ENCODE peak calls at places on chromosomes 16 and 17, in ten cellular contexts. H is NB4, R is tibial nerve, P is A549, Z is AG09309, L is HFF-Myc, J is PC-9, T is fibroblast of mammary gland, Q is fibroblast of pulmonary artery, U is AG10803. E is an unnamed sample.

GRCh38 chr17:28282596-28282995 is 36.4 kb upstream of the TMEM97 start:
- DNase-seq in R (no peak), Q (peak), H (no peak), Z (peak), U (peak), J (peak), L (peak), T (peak), P (no peak), E (peak)

GRCh38 chr16:56038564-56039098 is 152.7 kb upstream of the GNAO1 start:
- DNase-seq in U (no peak), P (no peak), J (no peak), Z (no peak), T (no peak), R (no peak), L (no peak), H (no peak), Q (no peak), E (no peak)

GRCh38 chr16:886084-886543 is 84.7 kb downstream of the LMF1 start:
- DNase-seq in Q (peak), T (no peak), R (no peak), U (no peak), P (no peak), H (no peak), Z (no peak), J (no peak), L (no peak), E (no peak)

GRCh38 chr17:1229354-1229890 is 40.8 kb upstream of the BHLHA9 start:
- DNase-seq in P (peak), L (no peak), R (peak), H (peak), U (no peak), J (no peak), Q (no peak), T (no peak), Z (no peak), E (no peak)

GRCh38 chr16:56423584-56424403 is 1.6 kb downstream of the AMFR start:
- DNase-seq in R (no peak), T (peak), U (no peak), Q (no peak), Z (no peak), P (no peak), J (no peak), H (peak), L (no peak), E (peak)

GRCh38 chr17:64614266-64615011 is 47.7 kb downstream of the SMURF2 start:
- DNase-seq in H (no peak), Z (no peak), U (no peak), R (no peak), T (no peak), Q (no peak), L (no peak), J (no peak), P (no peak), E (no peak)

GRCh38 chr17:2299136-2299535 is 4.4 kb downstream of the SMG6 start:
- DNase-seq in Z (no peak), H (no peak), P (no peak), R (no peak), J (no peak), U (no peak), Q (no peak), L (no peak), T (no peak), E (no peak)

GRCh38 chr17:52064791-52065211 is 93.7 kb downstream of the CA10 start:
- DNase-seq in Z (no peak), L (no peak), R (no peak), P (no peak), U (peak), J (no peak), Q (no peak), H (no peak), T (peak), E (no peak)

GRCh38 chr17:15381707-15382106 is 40.3 kb upstream of the TEKT3 start:
- DNase-seq in J (no peak), T (no peak), P (no peak), H (no peak), Z (no peak), U (no peak), Q (no peak), R (no peak), L (no peak), E (no peak)

GRCh38 chr16:15949210-15950166 is at the start of gene ABCC1:
- DNase-seq in Z (no peak), P (peak), T (no peak), J (no peak), R (no peak), Q (no peak), U (no peak), H (peak), L (no peak), E (no peak)
- TF ChIP-seq CTCF in Z (no peak), P (peak), T (no peak), J (no peak), R (no peak), Q (no peak), U (no peak), H (no peak), L (peak), E (no peak)

GRCh38 chr17:79930786-79931516 is 91.7 kb upstream of the CBX4 start:
- DNase-seq in U (no peak), J (no peak), H (no peak), T (no peak), Q (no peak), P (no peak), L (no peak), Z (no peak), R (no peak), E (no peak)
- H3K4me3 ChIP-seq in U (no peak), J (no peak), H (no peak), T (no peak), Q (no peak), P (no peak), L (no peak), Z (no peak), R (no peak), E (no peak)

DNA sequence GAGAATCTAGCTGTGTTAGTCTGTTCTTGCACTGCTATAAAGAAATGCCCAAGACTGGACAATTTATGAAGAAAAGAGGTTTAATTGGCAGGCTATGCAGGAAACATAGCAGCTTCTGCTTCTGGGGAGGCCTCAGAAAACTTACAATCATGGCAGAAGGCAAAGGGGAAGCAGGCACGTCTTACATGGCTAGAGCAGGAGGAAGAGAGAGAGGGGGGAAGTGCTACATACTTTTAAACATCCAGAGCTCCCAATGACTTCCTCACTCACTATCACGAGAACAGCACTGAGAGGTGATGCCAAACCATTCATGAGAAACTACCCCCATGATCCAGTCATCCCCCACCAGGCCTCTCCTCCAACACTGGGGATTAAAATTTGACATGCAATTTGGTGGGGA is 13.3 kb downstream of the WFIKKN2 start:
- DNase-seq in R (no peak), T (no peak), L (no peak), U (no peak), Q (no peak), H (no peak), Z (no peak), J (no peak), P (no peak), E (no peak)
- TF ChIP-seq CTCF in R (no peak), T (no peak), L (no peak), U (no peak), Q (no peak), H (no peak), Z (no peak), J (no peak), P (no peak), E (no peak)

DNA sequence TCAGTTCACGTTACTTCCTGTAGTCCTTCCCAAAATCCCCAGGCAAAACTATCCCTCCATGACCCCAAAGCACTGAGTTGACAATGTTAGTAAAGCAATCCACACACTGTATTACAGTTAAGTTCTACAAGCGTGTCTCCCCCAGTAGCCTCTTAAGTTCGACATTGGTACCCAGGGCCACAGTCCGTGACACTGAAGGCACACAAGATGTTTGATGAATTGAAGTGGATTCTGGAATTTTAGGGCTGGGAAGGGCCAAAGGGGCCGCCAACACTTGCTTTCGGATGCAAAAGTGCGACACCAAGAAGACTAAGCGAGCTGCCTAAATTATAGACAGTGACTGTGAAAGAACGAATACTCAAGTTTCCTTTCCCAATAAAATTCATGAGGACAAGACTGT is 1.5 kb downstream of the VPS35 start:
- DNase-seq in Z (no peak), P (no peak), H (no peak), U (no peak), Q (no peak), L (no peak), T (no peak), J (no peak), R (no peak), E (no peak)
- H3K4me3 ChIP-seq in Z (no peak), P (peak), H (peak), U (peak), Q (peak), L (peak), T (peak), J (peak), R (no peak), E (peak)

GRCh38 chr16:57915811-57916479 is 55.0 kb downstream of the CNGB1 start:
- DNase-seq in R (no peak), J (no peak), U (no peak), Z (no peak), H (peak), Q (no peak), P (no peak), T (no peak), L (no peak), E (no peak)
- TF ChIP-seq CTCF in R (no peak), J (no peak), U (no peak), Z (no peak), H (no peak), Q (no peak), P (no peak), T (no peak), L (no peak), E (no peak)

GRCh38 chr17:80277751-80278671 is 17.4 kb downstream of the RNF213 start:
- DNase-seq in L (no peak), R (no peak), Z (no peak), H (no peak), U (no peak), J (no peak), Q (no peak), P (no peak), T (no peak), E (no peak)

GRCh38 chr17:80279895-80280294 is 19.2 kb downstream of the RNF213 start:
- DNase-seq in P (no peak), Z (peak), J (no peak), L (peak), H (no peak), R (no peak), T (peak), Q (peak), U (peak), E (peak)

GRCh38 chr17:80283116-80283852 is 22.6 kb downstream of the RNF213 start:
- DNase-seq in Q (no peak), R (no peak), P (no peak), Z (no peak), H (no peak), T (no peak), U (no peak), L (no peak), J (no peak), E (no peak)

GRCh38 chr17:80284631-80285030 is 24.0 kb downstream of the RNF213 start:
- DNase-seq in Q (no peak), P (no peak), U (no peak), J (no peak), R (no peak), H (peak), L (no peak), T (no peak), Z (no peak), E (no peak)

DNA sequence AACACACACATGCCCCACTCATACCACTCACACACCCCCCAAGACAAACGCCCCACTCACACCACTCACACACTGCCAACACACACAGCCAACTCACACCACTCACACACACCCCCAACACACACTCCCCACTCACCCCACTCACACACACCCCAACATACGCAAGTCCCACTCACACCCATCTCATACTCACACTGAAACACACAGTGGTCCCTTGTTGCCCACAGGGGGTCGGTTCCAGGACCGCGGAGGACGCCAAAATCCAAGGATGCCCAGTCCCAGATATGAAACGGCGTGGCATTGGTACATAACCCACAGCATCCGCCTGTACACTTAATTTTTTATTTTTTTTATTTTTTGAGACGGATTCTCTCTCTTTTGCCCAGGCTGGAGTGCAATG is 20.9 kb downstream of the RNF213 start:
- DNase-seq in Q (no peak), Z (no peak), R (no peak), H (no peak), J (no peak), L (no peak), P (no peak), U (no peak), T (no peak), E (no peak)
- H3K4me3 ChIP-seq in Q (no peak), Z (no peak), R (no peak), H (no peak), J (no peak), L (no peak), P (no peak), U (no peak), T (no peak), E (no peak)

GRCh38 chr17:58591455-58591854 is 77.0 kb upstream of the MTMR4 start:
- DNase-seq in Q (no peak), U (no peak), H (no peak), R (no peak), T (no peak), J (no peak), L (no peak), P (no peak), Z (no peak), E (no peak)
- TF ChIP-seq CTCF in Q (peak), U (peak), H (no peak), R (no peak), T (peak), J (peak), L (no peak), P (no peak), Z (no peak), E (no peak)

GRCh38 chr16:88920618-88921602 is 54.5 kb upstream of the PABPN1L start:
- DNase-seq in T (peak), U (peak), L (peak), H (peak), Q (peak), P (no peak), R (peak), Z (peak), J (no peak), E (peak)

GRCh38 chr16:88923450-88923849 is 53.6 kb downstream of the CBFA2T3 start:
- DNase-seq in R (no peak), J (no peak), H (no peak), Q (no peak), Z (no peak), P (no peak), U (no peak), L (no peak), T (no peak), E (no peak)

GRCh38 chr16:88921603-88921995 is 55.1 kb upstream of the PABPN1L start:
- DNase-seq in Z (no peak), J (no peak), L (no peak), Q (no peak), T (no peak), R (no peak), U (no peak), P (no peak), H (no peak), E (no peak)

GRCh38 chr16:88922826-88923410 is 54.1 kb downstream of the CBFA2T3 start:
- DNase-seq in T (no peak), U (no peak), Z (no peak), R (no peak), Q (no peak), P (no peak), J (no peak), H (no peak), L (no peak), E (no peak)

DNA sequence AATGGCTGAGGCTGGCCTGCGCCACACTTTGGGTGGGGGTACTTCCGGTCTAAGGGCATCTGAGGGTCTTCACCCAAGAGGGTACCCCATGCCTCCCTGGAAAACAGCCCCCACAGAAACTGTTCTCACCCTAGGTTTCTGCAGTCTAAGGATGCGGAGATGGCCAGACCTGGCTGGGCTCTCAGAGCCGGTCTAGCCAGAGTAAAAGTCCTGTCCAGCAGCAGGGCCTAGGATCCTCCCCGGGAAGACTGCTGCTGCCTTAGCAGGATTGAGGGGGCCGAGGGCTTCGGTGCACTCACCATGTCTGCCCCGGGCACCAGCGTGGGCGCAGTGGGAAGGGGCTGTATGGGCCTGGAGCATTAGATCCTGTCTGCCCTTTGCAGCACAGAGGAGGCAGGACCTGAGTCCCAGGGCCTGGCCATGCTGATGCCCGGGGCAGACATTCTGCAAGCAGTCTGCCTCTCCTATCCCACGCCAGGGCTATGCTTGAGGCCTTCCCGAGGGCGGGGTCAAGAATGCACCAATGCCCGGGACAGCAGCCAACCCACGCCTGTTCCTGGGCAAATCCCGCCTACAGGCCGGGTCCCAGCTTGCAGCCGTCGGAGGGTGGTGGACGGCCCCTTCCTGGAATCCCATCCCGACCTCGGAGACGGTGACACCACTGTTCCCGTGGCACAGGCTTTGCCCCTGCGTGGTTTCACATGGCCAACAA is 54.7 kb downstream of the CBFA2T3 start:
- DNase-seq in Z (no peak), R (peak), Q (peak), U (peak), L (peak), P (no peak), H (no peak), J (no peak), T (peak), E (peak)
- H3K4me3 ChIP-seq in Z (no peak), R (no peak), Q (no peak), U (no peak), L (no peak), P (no peak), H (no peak), J (no peak), T (no peak), E (no peak)

GRCh38 chr17:45246861-45247428 is 14.9 kb downstream of the SPATA32 start:
- DNase-seq in Z (no peak), R (no peak), L (no peak), H (no peak), P (peak), T (no peak), Q (no peak), J (no peak), U (no peak), E (no peak)
- TF ChIP-seq CTCF in Z (peak), R (no peak), L (peak), H (peak), P (peak), T (peak), Q (peak), J (peak), U (peak), E (peak)